ENCODE peak calls at places on chromosomes 1 and 21, in eight cellular contexts. S is tibial nerve, Q is heart left ventricle, V is transverse colon, B is ovary, I is upper lobe of left lung, U is body of pancreas, D is A549. M is an unnamed sample.

GRCh38 chr1:37238376-37239224 is 204.3 kb upstream of the GRIK3 start:
- DNase-seq in D (no peak), B (no peak), Q (no peak), I (no peak), S (no peak), V (no peak), U (peak; percentile 12), M (no peak)

GRCh38 chr1:210527091-210527490 is 198.4 kb downstream of the HHAT start:
- DNase-seq in I (no peak), S (no peak), B (no peak), V (no peak), U (peak; percentile 7), Q (no peak), D (no peak), M (no peak)

GRCh38 chr21:31988492-31989285 is 115.9 kb downstream of the HUNK start:
- DNase-seq in B (no peak), D (no peak), U (no peak), Q (no peak), V (no peak), S (no peak), I (no peak), M (no peak)

GRCh38 chr1:61120998-61121397 is 38.6 kb downstream of the NFIA start:
- DNase-seq in V (no peak), U (peak; percentile 20), S (no peak), Q (no peak), I (no peak), D (no peak), B (no peak), M (no peak)

GRCh38 chr1:115056395-115056798 is 26.8 kb downstream of the TSHB start:
- DNase-seq in S (no peak), D (no peak), I (no peak), Q (no peak), U (no peak), B (no peak), V (peak; percentile 34), M (no peak)

GRCh38 chr1:72284398-72285073 is 2.2 kb upstream of the NEGR1 start:
- DNase-seq in Q (peak; percentile 55), S (no peak), B (peak; percentile 54), I (peak; percentile 66), U (peak; percentile 45), V (peak; percentile 19), D (no peak), M (no peak)

GRCh38 chr1:40794915-40795715 is 11.5 kb downstream of the KCNQ4 start:
- DNase-seq in U (no peak), S (no peak), V (no peak), D (no peak), I (no peak), B (no peak), Q (no peak), M (no peak)

GRCh38 chr1:45503462-45504360 is 3.6 kb downstream of the MMACHC start:
- DNase-seq in B (no peak), I (no peak), U (no peak), V (no peak), Q (no peak), S (no peak), D (no peak), M (no peak)

GRCh38 chr1:206797534-206798383 is 25.5 kb upstream of the IL10 start:
- DNase-seq in V (peak; percentile 22), U (peak; percentile 76), B (no peak), S (no peak), Q (no peak), D (peak; percentile 17), I (no peak), M (no peak)

GRCh38 chr1:38009088-38009840 is 3.3 kb upstream of the UTP11 start:
- DNase-seq in B (no peak), S (no peak), D (no peak), U (no peak), I (no peak), V (no peak), Q (no peak), M (no peak)

GRCh38 chr1:11654571-11655262 is at the start of gene FBXO44:
- DNase-seq in I (peak; percentile 70), S (peak; percentile 28), D (no peak), U (peak; percentile 86), Q (peak; percentile 50), B (no peak), V (peak; percentile 78), M (peak; percentile 81)

GRCh38 chr1:54803761-54804470 is 2.8 kb upstream of the TTC22 start:
- DNase-seq in Q (peak; percentile 3), B (peak; percentile 33), I (no peak), D (no peak), S (no peak), V (peak; percentile 59), U (peak; percentile 28), M (no peak)

GRCh38 chr1:10253755-10254154 is 43.4 kb downstream of the KIF1B start:
- DNase-seq in D (peak; percentile 35), I (no peak), U (peak; percentile 46), Q (no peak), S (no peak), V (no peak), B (no peak), M (no peak)

GRCh38 chr1:66353207-66353606 is 180.7 kb upstream of the SGIP1 start:
- DNase-seq in S (no peak), U (no peak), V (no peak), Q (no peak), D (no peak), I (no peak), B (no peak), M (no peak)

GRCh38 chr1:234509457-234510328 is 30.7 kb upstream of the TARBP1 start:
- DNase-seq in S (no peak), B (no peak), D (peak; percentile 50), I (no peak), V (no peak), U (peak; percentile 42), Q (no peak), M (no peak)

GRCh38 chr21:45291613-45292398 is 4.1 kb upstream of the POFUT2 start:
- DNase-seq in S (peak; percentile 14), I (no peak), V (no peak), D (no peak), Q (no peak), B (peak; percentile 46), U (no peak), M (no peak)
- TF ChIP-seq POLR2A in S (no peak), I (no peak), V (no peak), D (no peak), Q (no peak), B (no peak), U (no peak), M (no peak)

GRCh38 chr1:68586766-68587165 is 89.9 kb upstream of the DEPDC1 start:
- DNase-seq in Q (no peak), D (no peak), V (no peak), S (no peak), U (no peak), I (no peak), B (no peak), M (no peak)

GRCh38 chr1:68590473-68590872 is 93.6 kb upstream of the DEPDC1 start:
- DNase-seq in D (no peak), U (no peak), I (no peak), Q (no peak), V (no peak), S (no peak), B (no peak), M (no peak)

GRCh38 chr1:68585371-68585770 is 88.5 kb upstream of the DEPDC1 start:
- DNase-seq in D (no peak), Q (no peak), V (no peak), B (no peak), S (no peak), U (no peak), I (no peak), M (no peak)
- TF ChIP-seq POLR2A in D (no peak), Q (no peak), V (no peak), B (no peak), S (no peak), U (no peak), I (no peak), M (no peak)

GRCh38 chr21:25569711-25570110 is 37.6 kb downstream of the MRPL39 start:
- DNase-seq in V (no peak), S (no peak), U (no peak), Q (no peak), D (no peak), I (no peak), B (no peak), M (no peak)

GRCh38 chr21:25573409-25574206 is 33.7 kb downstream of the MRPL39 start:
- DNase-seq in B (no peak), S (no peak), Q (no peak), I (no peak), D (peak; percentile 29), U (no peak), V (no peak), M (no peak)

GRCh38 chr21:25572895-25573310 is 34.4 kb downstream of the MRPL39 start:
- DNase-seq in U (no peak), I (no peak), Q (no peak), D (no peak), S (no peak), B (no peak), V (no peak), M (no peak)

GRCh38 chr21:25569084-25569483 is 38.2 kb downstream of the MRPL39 start:
- DNase-seq in U (no peak), S (no peak), D (no peak), I (no peak), B (no peak), V (no peak), Q (no peak), M (no peak)

GRCh38 chr21:25571726-25572121 is 35.6 kb downstream of the MRPL39 start:
- DNase-seq in U (no peak), S (no peak), V (no peak), D (no peak), B (no peak), I (no peak), Q (no peak), M (no peak)
- TF ChIP-seq POLR2A in U (no peak), S (no peak), V (no peak), D (no peak), B (no peak), I (no peak), Q (no peak), M (peak; percentile 84)

GRCh38 chr1:227429447-227430359 is 111.4 kb upstream of the CDC42BPA start:
- DNase-seq in U (no peak), I (no peak), V (no peak), S (no peak), D (peak; percentile 57), Q (peak; percentile 50), B (no peak), M (no peak)

GRCh38 chr1:227432181-227432535 is 113.9 kb upstream of the CDC42BPA start:
- DNase-seq in S (no peak), U (no peak), V (no peak), B (no peak), D (no peak), I (no peak), Q (no peak), M (no peak)

GRCh38 chr1:227427411-227427810 is 109.1 kb upstream of the CDC42BPA start:
- DNase-seq in I (no peak), B (no peak), S (no peak), U (no peak), Q (no peak), V (no peak), D (no peak), M (no peak)

GRCh38 chr1:227424948-227425347 is 106.7 kb upstream of the CDC42BPA start:
- DNase-seq in S (no peak), V (no peak), Q (no peak), I (no peak), B (no peak), U (no peak), D (no peak), M (no peak)

DNA sequence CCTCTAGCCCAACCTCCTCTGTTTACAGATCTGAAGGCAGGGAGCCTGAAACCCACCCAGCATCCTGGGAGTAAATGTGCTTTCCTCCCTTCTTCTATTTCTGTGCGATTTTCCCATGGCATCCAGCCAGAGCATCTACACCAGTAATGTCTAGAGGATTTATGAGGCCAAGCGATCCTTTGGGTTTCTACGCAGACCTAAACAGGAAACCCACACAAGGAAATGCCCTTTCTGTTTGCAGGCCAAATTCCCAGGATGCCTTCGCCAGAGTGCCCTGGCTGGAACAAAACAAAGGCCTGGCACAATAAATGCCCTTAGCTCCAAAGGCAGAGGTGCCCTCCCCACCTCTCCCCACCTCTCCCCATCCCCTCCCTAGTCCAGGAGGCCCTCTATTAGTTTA is 110.5 kb upstream of the CDC42BPA start:
- DNase-seq in V (peak; percentile 62), Q (peak; percentile 61), I (no peak), S (no peak), D (peak; percentile 94), B (no peak), U (peak; percentile 42), M (no peak)
- TF ChIP-seq POLR2A in V (no peak), Q (no peak), I (no peak), S (no peak), D (no peak), B (no peak), U (no peak), M (no peak)

M was measured in GM12891.